ENCODE peak calls at places on chromosomes 5 and 9, in five cellular contexts. J, A, C, H and I are unnamed samples.

GRCh38 chr5:167296056-167296455 is 995.4 kb upstream of the WWC1 start:
- DNase-seq in J (no peak), A (no peak), C (no peak), H (peak; percentile 22), I (no peak)

GRCh38 chr5:84381501-84382362 is 2.9 kb downstream of the EDIL3 start:
- DNase-seq in J (no peak), A (no peak), C (no peak), H (peak; percentile 48), I (no peak)

GRCh38 chr9:138057726-138058125 is 180.1 kb downstream of the CACNA1B start:
- DNase-seq in J (no peak), A (no peak), C (peak; percentile 7), H (no peak), I (no peak)

GRCh38 chr9:33498387-33498786 is 24.7 kb upstream of the NOL6 start:
- DNase-seq in J (no peak), A (peak; percentile 46), C (no peak), H (no peak), I (no peak)

GRCh38 chr5:83760579-83760978 is 39.9 kb upstream of the HAPLN1 start:
- DNase-seq in J (no peak), A (no peak), C (no peak), H (no peak), I (no peak)

GRCh38 chr9:91817493-91818225 is 132.4 kb downstream of the ROR2 start:
- DNase-seq in J (no peak), A (peak; percentile 93), C (no peak), H (no peak), I (peak; percentile 67)

GRCh38 chr9:125681086-125681622 is 25.9 kb downstream of the MAPKAP1 start:
- DNase-seq in J (no peak), A (no peak), C (no peak), H (peak; percentile 37), I (no peak)

GRCh38 chr5:56862909-56863308 is 46.5 kb upstream of the SETD9 start:
- DNase-seq in J (no peak), A (no peak), C (no peak), H (no peak), I (no peak)

GRCh38 chr9:73081979-73082657 is 69.5 kb upstream of the ANXA1 start:
- DNase-seq in J (no peak), A (peak; percentile 30), C (no peak), H (peak; percentile 16), I (no peak)

GRCh38 chr9:95028855-95029219 is 288.7 kb downstream of the FANCC start:
- DNase-seq in J (no peak), A (no peak), C (no peak), H (no peak), I (no peak)

GRCh38 chr5:21802869-21803490 is 1050.2 kb downstream of the CDH12 start:
- DNase-seq in J (no peak), A (no peak), C (no peak), H (no peak), I (no peak)

GRCh38 chr9:20683351-20684034 is 566 bp upstream of the FOCAD start:
- DNase-seq in J (peak; percentile 50), A (peak; percentile 84), C (no peak), H (peak; percentile 32), I (peak; percentile 86)

GRCh38 chr5:110916373-110917049 is 155.0 kb upstream of the TSLP start:
- DNase-seq in J (no peak), A (no peak), C (no peak), H (peak; percentile 32), I (peak; percentile 36)

GRCh38 chr5:71924325-71924724 is 182.9 kb upstream of the MAP1B start:
- DNase-seq in J (no peak), A (no peak), C (no peak), H (no peak), I (no peak)

GRCh38 chr5:56175465-56175864 is 57.7 kb downstream of the ANKRD55 start:
- DNase-seq in J (no peak), A (no peak), C (no peak), H (no peak), I (peak; percentile 39)

GRCh38 chr9:137762414-137763061 is 115.0 kb upstream of the CACNA1B start:
- DNase-seq in J (no peak), A (peak; percentile 63), C (no peak), H (no peak), I (no peak)

GRCh38 chr5:177469750-177470525 is 3.5 kb downstream of the DBN1 start:
- DNase-seq in J (no peak), A (peak; percentile 85), C (no peak), H (no peak), I (no peak)

GRCh38 chr5:177467436-177467835 is 6.0 kb downstream of the DBN1 start:
- DNase-seq in J (no peak), A (no peak), C (no peak), H (no peak), I (no peak)

GRCh38 chr5:177466861-177467260 is 6.6 kb downstream of the DBN1 start:
- DNase-seq in J (no peak), A (no peak), C (no peak), H (no peak), I (no peak)

GRCh38 chr5:177469061-177469628 is 4.3 kb downstream of the DBN1 start:
- DNase-seq in J (no peak), A (peak; percentile 96), C (no peak), H (no peak), I (no peak)

DNA sequence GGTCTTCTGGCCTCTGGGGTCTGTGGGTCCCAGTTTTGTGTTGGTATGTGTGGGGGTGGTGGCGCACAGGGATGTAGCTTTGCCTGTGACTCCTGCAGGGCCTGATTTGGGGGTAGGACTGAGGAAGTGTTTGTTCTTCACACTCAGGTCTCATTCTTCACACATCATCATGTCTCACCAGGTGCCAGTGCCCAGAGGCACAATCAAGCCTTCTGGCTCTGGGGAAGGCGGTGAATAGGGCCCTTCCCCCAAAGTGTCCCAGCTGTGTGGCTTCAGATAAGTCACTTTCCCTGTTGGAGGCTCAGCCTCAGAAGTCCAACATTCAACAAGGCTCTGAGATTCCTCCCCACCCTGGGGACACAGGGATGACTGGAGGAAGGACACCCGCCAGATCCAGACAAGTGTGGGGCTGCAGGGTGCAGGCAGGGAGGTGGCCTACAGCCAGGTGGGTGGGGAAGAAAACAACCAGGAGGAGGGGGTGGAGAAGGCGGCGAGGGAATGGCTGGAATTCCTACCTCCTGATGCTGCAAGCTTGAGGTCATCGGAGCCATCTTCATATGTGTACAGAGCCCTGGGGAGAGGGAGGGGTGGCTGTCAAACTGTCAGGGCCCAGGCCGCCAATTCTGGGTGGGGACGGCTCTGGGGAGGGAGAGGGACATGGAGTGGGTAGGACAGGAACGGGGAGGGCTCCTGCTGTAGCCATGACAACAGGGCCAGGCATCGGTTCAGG is 4.9 kb downstream of the DBN1 start:
- DNase-seq in J (no peak), A (peak; percentile 94), C (no peak), H (no peak), I (no peak)
- H3K4me1 ChIP-seq in J (peaks cover 44% of the 10 kb centered on the region), A (peaks cover 38% of the 10 kb centered on the region), C (peaks cover 14% of the 10 kb centered on the region), H (peaks cover 27% of the 10 kb centered on the region), I (peaks cover 12% of the 10 kb centered on the region)

DNA sequence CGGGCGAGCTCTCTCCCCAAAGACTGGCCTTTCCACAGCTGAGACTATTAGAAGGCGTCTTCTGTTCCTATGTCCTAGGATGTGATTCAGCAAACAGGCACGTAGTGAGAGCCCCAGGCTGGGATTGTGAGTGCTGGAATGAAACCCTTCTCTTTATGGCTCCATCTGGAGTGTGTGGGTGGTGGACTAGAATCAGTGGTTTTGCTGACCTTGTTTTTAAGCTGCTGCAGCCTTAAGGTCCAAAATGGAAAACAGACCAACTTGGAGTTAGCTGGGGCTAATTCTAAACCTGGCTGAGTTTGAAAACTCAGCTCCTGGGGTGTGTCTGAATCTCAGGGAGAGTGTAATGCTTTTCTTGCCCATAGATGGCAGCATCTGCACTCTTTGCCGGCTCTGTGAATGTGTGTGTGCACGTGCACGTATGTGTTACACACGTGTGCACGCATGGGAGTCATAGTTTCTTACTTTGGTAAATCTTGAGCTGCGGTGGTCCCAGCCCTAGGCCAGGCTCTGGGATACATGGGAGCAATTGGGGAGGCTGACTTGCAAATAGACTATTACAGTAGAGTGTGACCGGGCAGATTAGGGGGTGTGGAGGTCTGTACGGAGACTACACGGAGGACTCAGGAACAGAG is 10.7 kb downstream of the GSN start:
- DNase-seq in J (peak; percentile 63), A (peak; percentile 82), C (no peak), H (peak; percentile 72), I (peak; percentile 76)
- H3K4me1 ChIP-seq in J (peaks cover 100% of the 10 kb centered on the region), A (peaks cover 95% of the 10 kb centered on the region), C (peaks cover 58% of the 10 kb centered on the region), H (peaks cover 19% of the 10 kb centered on the region), I (peaks cover 42% of the 10 kb centered on the region)

DNA sequence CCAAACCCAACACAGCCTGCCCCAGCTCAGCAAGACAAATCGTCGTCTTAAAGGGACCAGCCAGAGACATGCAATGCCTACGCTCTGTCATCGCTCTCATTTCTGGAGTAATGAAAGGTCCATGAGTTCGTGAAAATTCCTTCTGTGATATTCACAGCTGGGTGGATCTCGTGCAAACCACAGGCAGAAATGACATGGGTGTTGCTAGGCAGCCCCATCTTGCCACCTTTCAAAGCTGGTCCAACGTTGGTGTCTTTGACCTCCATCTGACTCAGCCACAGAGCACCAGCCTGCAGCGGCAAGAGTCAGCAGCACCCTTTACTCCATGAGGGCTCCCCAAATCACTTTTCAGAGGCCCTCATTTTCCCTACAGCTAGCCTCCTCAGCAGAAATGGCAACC is 215.3 kb downstream of the SLIT3 start:
- DNase-seq in J (no peak), A (no peak), C (no peak), H (no peak), I (no peak)
- H3K4me1 ChIP-seq in J (no peaks in the 10 kb centered on the region), A (no peaks in the 10 kb centered on the region), C (no peaks in the 10 kb centered on the region), H (no peaks in the 10 kb centered on the region), I (no peaks in the 10 kb centered on the region)

DNA sequence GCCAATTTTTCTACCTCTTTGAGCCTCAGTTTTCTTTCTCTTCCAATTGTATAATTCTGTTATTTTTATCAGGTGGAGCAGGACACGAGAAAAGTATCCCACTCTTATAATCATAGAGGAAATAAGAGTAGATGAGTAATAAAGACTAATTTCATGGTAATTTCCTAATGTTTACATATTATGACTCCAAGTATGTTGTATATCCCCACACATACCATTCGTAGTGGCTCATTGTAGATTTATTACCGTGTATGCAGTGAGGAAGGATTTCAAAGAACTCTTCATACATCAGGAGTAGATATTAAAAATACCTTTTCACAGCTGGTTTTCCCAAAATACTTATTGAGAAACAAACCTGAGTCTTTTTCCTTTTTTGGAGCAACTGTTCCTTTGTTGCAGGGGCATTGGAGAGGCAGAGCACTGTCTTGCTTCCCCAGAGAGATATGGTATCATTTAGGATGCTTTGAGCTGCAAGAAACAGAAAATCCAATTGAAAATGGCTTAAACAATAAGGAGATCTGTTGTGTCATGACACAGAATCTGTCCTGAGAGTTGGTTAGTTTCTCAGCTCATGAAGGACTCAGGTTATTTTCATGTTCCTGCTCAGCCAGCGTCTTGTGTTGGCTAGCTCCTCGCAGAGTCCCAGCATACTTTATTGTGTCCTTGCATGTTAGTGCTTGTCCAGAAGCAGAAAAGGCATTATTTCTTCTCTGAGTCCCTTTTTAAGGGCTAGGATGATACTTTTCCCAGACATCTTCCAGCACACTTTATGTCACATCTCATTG is 291.2 kb downstream of the ARHGAP26 start:
- DNase-seq in J (no peak), A (no peak), C (no peak), H (no peak), I (no peak)
- H3K4me1 ChIP-seq in J (peaks cover 85% of the 10 kb centered on the region), A (peaks cover 78% of the 10 kb centered on the region), C (peaks cover 5% of the 10 kb centered on the region), H (peaks cover 62% of the 10 kb centered on the region), I (peaks cover 35% of the 10 kb centered on the region)

GRCh38 chr5:80071510-80072021 is 36.4 kb downstream of the THBS4 start:
- DNase-seq in J (no peak), A (no peak), C (no peak), H (no peak), I (no peak)
- H3K4me1 ChIP-seq in J (peaks cover 23% of the 10 kb centered on the region), A (peaks cover 15% of the 10 kb centered on the region), C (no peaks in the 10 kb centered on the region), H (peaks cover 6% of the 10 kb centered on the region), I (no peaks in the 10 kb centered on the region)